ENCODE peak calls at places on chromosomes 11 and 22, in eight cellular contexts. One of them, this sample, is unnamed.

GRCh38 chr22:44025171-44026065 is 1.3 kb downstream of the PARVB start:
- DNase-seq in MM.1S: peak
- DNase-seq in cardiac muscle cell: no peak
- DNase-seq in stomach: peak
- DNase-seq in thyroid gland: peak
- DNase-seq in CD4-positive, alpha-beta memory T cell: no peak
- DNase-seq in colonic mucosa: peak
- DNase-seq in ovary: no peak
- DNase-seq in this sample: peak

GRCh38 chr11:28808771-28809170 is 700.6 kb downstream of the METTL15 start:
- DNase-seq in MM.1S: no peak
- DNase-seq in cardiac muscle cell: no peak
- DNase-seq in stomach: no peak
- DNase-seq in thyroid gland: no peak
- DNase-seq in CD4-positive, alpha-beta memory T cell: no peak
- DNase-seq in colonic mucosa: no peak
- DNase-seq in ovary: no peak
- DNase-seq in this sample: no peak

GRCh38 chr11:111387318-111387863 is 8.3 kb upstream of the POU2AF1 start:
- DNase-seq in MM.1S: no peak
- DNase-seq in cardiac muscle cell: no peak
- DNase-seq in stomach: peak
- DNase-seq in thyroid gland: peak
- DNase-seq in CD4-positive, alpha-beta memory T cell: no peak
- DNase-seq in colonic mucosa: peak
- DNase-seq in ovary: no peak
- DNase-seq in this sample: no peak

GRCh38 chr22:30246962-30247376 is 410 bp upstream of the LIF start:
- DNase-seq in MM.1S: no peak
- DNase-seq in cardiac muscle cell: no peak
- DNase-seq in stomach: no peak
- DNase-seq in thyroid gland: no peak
- DNase-seq in CD4-positive, alpha-beta memory T cell: peak
- DNase-seq in colonic mucosa: peak
- DNase-seq in ovary: no peak
- DNase-seq in this sample: no peak

GRCh38 chr22:48426466-48427380 is 1401.0 kb downstream of the BRD1 start:
- DNase-seq in MM.1S: no peak
- DNase-seq in cardiac muscle cell: no peak
- DNase-seq in stomach: no peak
- DNase-seq in thyroid gland: no peak
- DNase-seq in CD4-positive, alpha-beta memory T cell: no peak
- DNase-seq in colonic mucosa: no peak
- DNase-seq in ovary: no peak
- DNase-seq in this sample: no peak

GRCh38 chr11:113272281-113272680 is 42.1 kb upstream of the TTC12 start:
- DNase-seq in MM.1S: no peak
- DNase-seq in cardiac muscle cell: no peak
- DNase-seq in stomach: no peak
- DNase-seq in thyroid gland: no peak
- DNase-seq in CD4-positive, alpha-beta memory T cell: no peak
- DNase-seq in colonic mucosa: no peak
- DNase-seq in ovary: no peak
- DNase-seq in this sample: no peak

GRCh38 chr11:121763526-121763925 is 310.8 kb upstream of the SORL1-AS1 start:
- DNase-seq in MM.1S: peak
- DNase-seq in cardiac muscle cell: no peak
- DNase-seq in stomach: no peak
- DNase-seq in thyroid gland: no peak
- DNase-seq in CD4-positive, alpha-beta memory T cell: no peak
- DNase-seq in colonic mucosa: no peak
- DNase-seq in ovary: no peak
- DNase-seq in this sample: peak

GRCh38 chr11:27291954-27292641 is 70.9 kb downstream of the CCDC34 start:
- DNase-seq in MM.1S: no peak
- DNase-seq in cardiac muscle cell: no peak
- DNase-seq in stomach: peak
- DNase-seq in thyroid gland: no peak
- DNase-seq in CD4-positive, alpha-beta memory T cell: no peak
- DNase-seq in colonic mucosa: peak
- DNase-seq in ovary: no peak
- DNase-seq in this sample: no peak

GRCh38 chr11:72684236-72684912 is 10.2 kb upstream of the PDE2A start:
- DNase-seq in MM.1S: peak
- DNase-seq in cardiac muscle cell: peak
- DNase-seq in stomach: peak
- DNase-seq in thyroid gland: peak
- DNase-seq in CD4-positive, alpha-beta memory T cell: no peak
- DNase-seq in colonic mucosa: peak
- DNase-seq in ovary: peak
- DNase-seq in this sample: peak

GRCh38 chr11:57323503-57324153 is 1.1 kb downstream of the TNKS1BP1 start:
- DNase-seq in MM.1S: no peak
- DNase-seq in cardiac muscle cell: no peak
- DNase-seq in stomach: no peak
- DNase-seq in thyroid gland: no peak
- DNase-seq in CD4-positive, alpha-beta memory T cell: no peak
- DNase-seq in colonic mucosa: peak
- DNase-seq in ovary: peak
- DNase-seq in this sample: no peak

GRCh38 chr11:34028407-34028804 is 23.1 kb upstream of the CAPRIN1 start:
- DNase-seq in MM.1S: no peak
- DNase-seq in cardiac muscle cell: no peak
- DNase-seq in stomach: peak
- DNase-seq in thyroid gland: peak
- DNase-seq in CD4-positive, alpha-beta memory T cell: no peak
- DNase-seq in colonic mucosa: peak
- DNase-seq in ovary: no peak
- DNase-seq in this sample: no peak

GRCh38 chr11:58067685-58068084 is 36.9 kb downstream of the OR6Q1 start:
- DNase-seq in MM.1S: no peak
- DNase-seq in cardiac muscle cell: no peak
- DNase-seq in stomach: no peak
- DNase-seq in thyroid gland: no peak
- DNase-seq in CD4-positive, alpha-beta memory T cell: no peak
- DNase-seq in colonic mucosa: no peak
- DNase-seq in ovary: no peak
- DNase-seq in this sample: no peak

GRCh38 chr11:101126551-101127347 is 2.9 kb downstream of the PGR start:
- DNase-seq in MM.1S: peak
- DNase-seq in cardiac muscle cell: peak
- DNase-seq in stomach: no peak
- DNase-seq in thyroid gland: peak
- DNase-seq in CD4-positive, alpha-beta memory T cell: peak
- DNase-seq in colonic mucosa: no peak
- DNase-seq in ovary: peak
- DNase-seq in this sample: no peak

GRCh38 chr22:24503137-24503850 is 8.2 kb downstream of the UPB1 start:
- DNase-seq in MM.1S: peak
- DNase-seq in cardiac muscle cell: peak
- DNase-seq in stomach: peak
- DNase-seq in thyroid gland: peak
- DNase-seq in CD4-positive, alpha-beta memory T cell: peak
- DNase-seq in colonic mucosa: peak
- DNase-seq in ovary: peak
- DNase-seq in this sample: peak

GRCh38 chr11:101323997-101324396 is 194.4 kb upstream of the PGR start:
- DNase-seq in MM.1S: no peak
- DNase-seq in cardiac muscle cell: peak
- DNase-seq in stomach: no peak
- DNase-seq in thyroid gland: no peak
- DNase-seq in CD4-positive, alpha-beta memory T cell: no peak
- DNase-seq in colonic mucosa: no peak
- DNase-seq in ovary: no peak
- DNase-seq in this sample: no peak

GRCh38 chr22:24516301-24516737 is 21.2 kb downstream of the UPB1 start:
- DNase-seq in MM.1S: no peak
- DNase-seq in cardiac muscle cell: no peak
- DNase-seq in stomach: no peak
- DNase-seq in thyroid gland: peak
- DNase-seq in CD4-positive, alpha-beta memory T cell: no peak
- DNase-seq in colonic mucosa: no peak
- DNase-seq in ovary: no peak
- DNase-seq in this sample: no peak

GRCh38 chr11:68501813-68502212 is 41.3 kb downstream of the PPP6R3 start:
- DNase-seq in MM.1S: no peak
- DNase-seq in cardiac muscle cell: no peak
- DNase-seq in stomach: no peak
- DNase-seq in thyroid gland: no peak
- DNase-seq in CD4-positive, alpha-beta memory T cell: no peak
- DNase-seq in colonic mucosa: no peak
- DNase-seq in ovary: no peak
- DNase-seq in this sample: no peak

GRCh38 chr11:68503792-68504191 is 43.2 kb downstream of the PPP6R3 start:
- DNase-seq in MM.1S: no peak
- DNase-seq in cardiac muscle cell: no peak
- DNase-seq in stomach: no peak
- DNase-seq in thyroid gland: peak
- DNase-seq in CD4-positive, alpha-beta memory T cell: no peak
- DNase-seq in colonic mucosa: no peak
- DNase-seq in ovary: no peak
- DNase-seq in this sample: no peak

GRCh38 chr11:68505596-68505995 is 45.0 kb downstream of the PPP6R3 start:
- DNase-seq in MM.1S: no peak
- DNase-seq in cardiac muscle cell: peak
- DNase-seq in stomach: no peak
- DNase-seq in thyroid gland: no peak
- DNase-seq in CD4-positive, alpha-beta memory T cell: no peak
- DNase-seq in colonic mucosa: no peak
- DNase-seq in ovary: no peak
- DNase-seq in this sample: no peak

GRCh38 chr11:68504432-68505066 is 44.0 kb downstream of the PPP6R3 start:
- DNase-seq in MM.1S: no peak
- DNase-seq in cardiac muscle cell: no peak
- DNase-seq in stomach: no peak
- DNase-seq in thyroid gland: no peak
- DNase-seq in CD4-positive, alpha-beta memory T cell: no peak
- DNase-seq in colonic mucosa: no peak
- DNase-seq in ovary: no peak
- DNase-seq in this sample: no peak

GRCh38 chr11:68503281-68503687 is 42.7 kb downstream of the PPP6R3 start:
- DNase-seq in MM.1S: no peak
- DNase-seq in cardiac muscle cell: no peak
- DNase-seq in stomach: no peak
- DNase-seq in thyroid gland: no peak
- DNase-seq in CD4-positive, alpha-beta memory T cell: no peak
- DNase-seq in colonic mucosa: no peak
- DNase-seq in ovary: no peak
- DNase-seq in this sample: no peak
- H3K27ac ChIP-seq in MM.1S: no peak
- H3K27ac ChIP-seq in cardiac muscle cell: peak
- H3K27ac ChIP-seq in stomach: no peak
- H3K27ac ChIP-seq in thyroid gland: peak
- H3K27ac ChIP-seq in CD4-positive, alpha-beta memory T cell: no peak
- H3K27ac ChIP-seq in colonic mucosa: no peak
- H3K27ac ChIP-seq in ovary: no peak
- H3K27ac ChIP-seq in this sample: no peak

GRCh38 chr11:70331901-70332300 is 61.4 kb downstream of the PPFIA1 start:
- DNase-seq in MM.1S: no peak
- DNase-seq in cardiac muscle cell: no peak
- DNase-seq in stomach: no peak
- DNase-seq in thyroid gland: no peak
- DNase-seq in CD4-positive, alpha-beta memory T cell: no peak
- DNase-seq in colonic mucosa: no peak
- DNase-seq in ovary: no peak
- DNase-seq in this sample: no peak
- H3K27ac ChIP-seq in MM.1S: no peak
- H3K27ac ChIP-seq in cardiac muscle cell: no peak
- H3K27ac ChIP-seq in stomach: no peak
- H3K27ac ChIP-seq in thyroid gland: no peak
- H3K27ac ChIP-seq in CD4-positive, alpha-beta memory T cell: no peak
- H3K27ac ChIP-seq in colonic mucosa: no peak
- H3K27ac ChIP-seq in ovary: no peak
- H3K27ac ChIP-seq in this sample: no peak

GRCh38 chr11:125519865-125520834 is 24.1 kb upstream of the FEZ1 start:
- DNase-seq in MM.1S: no peak
- DNase-seq in cardiac muscle cell: no peak
- DNase-seq in stomach: no peak
- DNase-seq in thyroid gland: no peak
- DNase-seq in CD4-positive, alpha-beta memory T cell: no peak
- DNase-seq in colonic mucosa: no peak
- DNase-seq in ovary: no peak
- DNase-seq in this sample: no peak

DNA sequence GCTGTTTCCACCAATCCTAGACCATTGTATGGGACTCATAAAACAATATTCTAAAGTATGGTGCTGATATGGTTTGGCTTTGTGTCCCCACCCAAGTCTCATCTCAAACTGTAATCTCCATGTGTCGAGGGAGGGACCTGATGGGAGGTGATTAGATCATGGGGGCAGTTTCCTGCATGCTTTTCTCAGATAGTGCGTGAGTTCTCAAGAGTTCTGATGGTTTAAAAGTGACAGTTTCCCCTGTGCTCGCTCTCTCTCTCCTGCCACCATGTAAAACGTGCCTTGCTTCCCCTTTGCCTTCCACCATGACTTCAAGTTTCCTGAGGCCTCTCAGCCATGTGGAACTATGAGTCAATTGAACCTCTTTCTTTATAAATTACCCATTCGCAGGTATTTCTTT is 29.2 kb upstream of the FEZ1 start:
- DNase-seq in MM.1S: no peak
- DNase-seq in cardiac muscle cell: no peak
- DNase-seq in stomach: no peak
- DNase-seq in thyroid gland: no peak
- DNase-seq in CD4-positive, alpha-beta memory T cell: no peak
- DNase-seq in colonic mucosa: no peak
- DNase-seq in ovary: no peak
- DNase-seq in this sample: no peak
- H3K27ac ChIP-seq in MM.1S: no peak
- H3K27ac ChIP-seq in cardiac muscle cell: no peak
- H3K27ac ChIP-seq in stomach: no peak
- H3K27ac ChIP-seq in thyroid gland: no peak
- H3K27ac ChIP-seq in CD4-positive, alpha-beta memory T cell: no peak
- H3K27ac ChIP-seq in colonic mucosa: no peak
- H3K27ac ChIP-seq in ovary: no peak
- H3K27ac ChIP-seq in this sample: no peak

DNA sequence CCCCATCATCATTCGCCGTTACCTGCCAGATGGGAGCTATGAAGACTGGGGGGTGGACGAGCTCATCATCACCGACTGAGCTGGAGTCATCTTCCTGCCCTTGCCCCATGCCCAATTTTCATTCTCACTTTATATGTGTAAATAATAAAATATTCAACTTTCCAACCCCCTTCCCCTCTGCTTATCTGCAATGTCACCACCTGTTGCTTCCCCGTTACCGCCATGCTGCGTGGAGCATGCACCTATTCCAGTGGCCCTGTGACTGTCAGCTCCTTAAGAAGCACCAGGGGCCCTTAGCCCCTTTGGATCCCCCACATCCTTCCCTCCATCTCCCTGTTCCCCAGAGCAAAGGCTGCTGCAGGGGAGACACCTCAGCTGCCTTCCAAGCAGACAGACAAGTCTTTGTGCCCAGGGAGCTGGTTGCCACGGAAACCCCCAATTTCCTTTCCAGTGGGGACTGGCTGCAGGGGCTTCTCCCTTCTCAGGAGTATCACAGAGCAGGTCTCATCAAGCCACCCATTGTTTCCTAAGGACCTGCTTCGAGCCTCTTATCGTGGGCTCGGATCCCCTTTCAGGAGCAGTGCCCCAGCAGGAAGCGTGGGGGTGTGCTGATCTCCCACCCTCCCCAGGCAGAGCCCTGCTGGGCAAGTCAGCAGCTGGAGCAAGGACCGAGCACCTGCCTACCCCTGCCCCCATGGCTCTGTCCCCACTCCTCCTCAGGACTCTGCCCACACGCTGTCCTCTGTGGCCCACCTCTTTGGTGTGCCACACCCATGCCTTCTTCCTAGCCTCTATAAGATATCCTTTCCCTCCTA is 14.3 kb downstream of the POLR2F start:
- DNase-seq in MM.1S: no peak
- DNase-seq in cardiac muscle cell: no peak
- DNase-seq in stomach: no peak
- DNase-seq in thyroid gland: no peak
- DNase-seq in CD4-positive, alpha-beta memory T cell: no peak
- DNase-seq in colonic mucosa: no peak
- DNase-seq in ovary: no peak
- DNase-seq in this sample: no peak
- H3K27ac ChIP-seq in MM.1S: no peak
- H3K27ac ChIP-seq in cardiac muscle cell: no peak
- H3K27ac ChIP-seq in stomach: no peak
- H3K27ac ChIP-seq in thyroid gland: no peak
- H3K27ac ChIP-seq in CD4-positive, alpha-beta memory T cell: no peak
- H3K27ac ChIP-seq in colonic mucosa: no peak
- H3K27ac ChIP-seq in ovary: no peak
- H3K27ac ChIP-seq in this sample: no peak

This sample was measured in OCI-LY7.